ENCODE peak calls at places on chromosomes 6 and 20, in ten cellular contexts. E is dorsolateral prefrontal cortex, K is endothelial cell of umbilical vein, L is IMR-90, M is tibial nerve, O is right lobe of liver, F is sigmoid colon, H is hepatocyte, X is ovary, C is small intestine. Q is an unnamed sample.

GRCh38 chr6:7175463-7175862 is 67.7 kb downstream of the RREB1 start:
- DNase-seq in L (peak), F (no peak), H (no peak), E (no peak), O (no peak), M (no peak), K (no peak), C (no peak), X (no peak), Q (no peak)

GRCh38 chr6:37705239-37706051 is 7.8 kb upstream of the MDGA1 start:
- DNase-seq in C (peak), H (peak), X (peak), K (peak), L (peak), O (peak), M (peak), F (peak), E (peak), Q (peak)

GRCh38 chr20:12928755-12929401 is 79.9 kb upstream of the SPTLC3 start:
- DNase-seq in H (no peak), X (no peak), C (no peak), F (no peak), K (peak), O (no peak), L (peak), M (no peak), E (no peak), Q (no peak)

GRCh38 chr6:4066029-4066755 is 12.7 kb downstream of the FAM217A start:
- DNase-seq in K (no peak), X (no peak), C (no peak), L (no peak), O (no peak), H (no peak), M (no peak), F (no peak), E (no peak), Q (no peak)

GRCh38 chr6:138004423-138005287 is 102.6 kb downstream of the PERP start:
- DNase-seq in E (no peak), H (peak), L (peak), M (no peak), F (no peak), K (peak), X (no peak), O (no peak), C (peak), Q (no peak)

GRCh38 chr6:47476794-47477496 is 644 bp upstream of the CD2AP start:
- DNase-seq in O (no peak), E (no peak), L (no peak), H (peak), K (no peak), F (no peak), X (no peak), C (no peak), M (no peak), Q (no peak)

GRCh38 chr6:16909599-16910360 is 148.5 kb upstream of the ATXN1 start:
- DNase-seq in C (no peak), O (no peak), F (no peak), L (peak), H (no peak), K (no peak), X (no peak), M (no peak), E (no peak), Q (no peak)

GRCh38 chr6:151021878-151022277 is 156.4 kb downstream of the MTHFD1L start:
- DNase-seq in K (peak), F (no peak), C (no peak), X (no peak), E (no peak), L (peak), H (no peak), O (no peak), M (no peak), Q (no peak)

GRCh38 chr20:61803416-61803902 is 262.2 kb downstream of the TAF4 start:
- DNase-seq in E (no peak), M (no peak), O (no peak), H (no peak), F (no peak), C (no peak), L (no peak), X (no peak), K (no peak), Q (no peak)

GRCh38 chr20:51792960-51793359 is 9.4 kb downstream of the SALL4 start:
- DNase-seq in K (no peak), X (no peak), H (no peak), C (no peak), M (no peak), L (no peak), F (no peak), O (no peak), E (no peak), Q (no peak)

GRCh38 chr6:95658896-95659295 is 81.6 kb downstream of the MANEA start:
- DNase-seq in F (no peak), C (no peak), H (no peak), M (no peak), L (no peak), X (no peak), E (no peak), O (no peak), K (no peak), Q (no peak)

GRCh38 chr6:80338201-80338836 is 231.8 kb downstream of the BCKDHB start:
- DNase-seq in C (peak), F (peak), X (peak), M (no peak), L (peak), O (no peak), E (peak), H (peak), K (peak), Q (peak)

GRCh38 chr6:42984924-42985475 is 630 bp downstream of the PPP2R5D start:
- DNase-seq in L (no peak), M (no peak), E (no peak), F (no peak), O (no peak), C (no peak), K (peak), X (peak), H (peak), Q (no peak)

GRCh38 chr6:21227486-21227885 is 366.1 kb upstream of the SOX4 start:
- DNase-seq in M (no peak), O (no peak), L (peak), H (no peak), C (no peak), F (no peak), K (no peak), X (no peak), E (no peak), Q (no peak)

GRCh38 chr6:180295-180694 is 112.0 kb upstream of the DUSP22 start:
- DNase-seq in K (no peak), C (no peak), H (no peak), O (no peak), X (no peak), F (no peak), M (no peak), E (no peak), L (no peak), Q (no peak)

GRCh38 chr6:142026471-142026870 is 106.3 kb upstream of the GJE1 start:
- DNase-seq in C (no peak), H (no peak), K (no peak), L (no peak), X (no peak), O (no peak), E (no peak), M (no peak), F (no peak), Q (no peak)

GRCh38 chr6:110270166-110270565 is 88.0 kb downstream of the METTL24 start:
- DNase-seq in O (no peak), F (no peak), M (no peak), K (no peak), H (no peak), X (no peak), E (no peak), C (no peak), L (peak), Q (no peak)

GRCh38 chr6:76992553-76992952 is 470.7 kb downstream of the HTR1B start:
- DNase-seq in E (no peak), C (no peak), L (no peak), O (no peak), K (no peak), H (no peak), F (no peak), M (no peak), X (no peak), Q (no peak)

GRCh38 chr6:73691512-73691911 is 4.5 kb upstream of the CD109 start:
- DNase-seq in E (no peak), O (no peak), H (no peak), L (peak), C (no peak), F (no peak), M (no peak), K (no peak), X (no peak), Q (no peak)

GRCh38 chr6:35354361-35355135 is 12.2 kb downstream of the PPARD start:
- DNase-seq in O (no peak), L (peak), C (no peak), X (peak), H (no peak), K (no peak), F (peak), E (no peak), M (no peak), Q (no peak)

GRCh38 chr6:169167581-169168301 is 85.9 kb downstream of the THBS2 start:
- DNase-seq in H (no peak), F (peak), K (peak), O (no peak), X (peak), C (no peak), E (no peak), M (no peak), L (peak), Q (no peak)

GRCh38 chr6:55916188-55916587 is 40.8 kb upstream of the BMP5 start:
- DNase-seq in M (no peak), K (no peak), O (no peak), X (no peak), L (peak), H (no peak), E (no peak), C (no peak), F (no peak), Q (no peak)

GRCh38 chr6:124319410-124319809 is 515.7 kb downstream of the NKAIN2 start:
- DNase-seq in K (no peak), O (no peak), C (no peak), X (no peak), E (no peak), M (no peak), F (no peak), L (no peak), H (no peak), Q (no peak)

GRCh38 chr6:152723398-152723797 is 25.7 kb downstream of the MYCT1 start:
- DNase-seq in C (no peak), X (no peak), E (no peak), M (no peak), K (peak), H (no peak), L (peak), F (no peak), O (no peak), Q (no peak)

GRCh38 chr6:144265061-144265357 is 20.1 kb upstream of the UTRN start:
- DNase-seq in H (peak), L (peak), X (no peak), M (no peak), K (peak), F (no peak), O (no peak), C (no peak), E (no peak), Q (no peak)

GRCh38 chr20:63106108-63106764 is 99.5 kb upstream of the BHLHE23 start:
- DNase-seq in L (peak), X (no peak), K (no peak), F (peak), E (no peak), H (no peak), C (peak), O (peak), M (no peak), Q (no peak)

DNA sequence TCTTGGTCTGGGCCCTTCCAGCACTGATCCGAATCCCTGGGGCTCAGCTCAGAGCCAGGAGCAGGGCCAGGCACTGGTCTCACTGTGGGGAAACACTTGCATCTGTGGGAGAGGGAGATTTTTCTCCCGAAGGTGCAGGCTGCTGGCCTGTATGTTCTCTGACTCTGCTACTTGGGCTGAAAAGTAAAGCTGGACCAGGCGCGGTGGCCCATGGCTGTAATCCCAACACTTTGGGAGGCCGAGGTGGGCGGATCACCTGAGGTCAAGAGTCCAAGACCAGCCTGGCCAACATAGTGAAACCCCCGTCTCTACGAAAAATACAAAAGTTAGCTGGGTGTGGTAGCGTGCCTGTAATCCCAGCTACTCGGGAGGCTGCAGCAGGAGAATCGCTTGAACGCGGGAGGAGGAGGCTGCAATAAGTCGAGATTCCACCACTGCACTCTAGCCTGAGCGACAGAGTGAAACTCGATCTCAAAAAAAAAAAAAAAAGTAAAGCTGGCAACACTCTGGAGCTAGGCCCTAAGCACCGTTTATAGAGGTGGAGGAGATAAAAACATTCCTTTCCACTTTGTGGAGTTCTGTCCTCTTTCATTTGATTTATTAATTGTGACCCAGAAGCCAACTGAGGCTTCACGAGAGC is 41.7 kb downstream of the JPH2 start:
- DNase-seq in O (no peak), L (no peak), E (no peak), X (no peak), C (no peak), K (no peak), M (no peak), F (peak), H (no peak), Q (no peak)
- H3K27ac ChIP-seq in O (no peak), L (no peak), E (no peak), X (no peak), C (no peak), K (no peak), M (no peak), F (peak), H (no peak), Q (no peak)

GRCh38 chr20:35328095-35328685 is 36.0 kb upstream of the FAM83C start:
- DNase-seq in C (no peak), M (no peak), K (no peak), X (no peak), F (no peak), H (no peak), L (no peak), O (no peak), E (no peak), Q (no peak)
- H3K27ac ChIP-seq in C (no peak), M (no peak), K (no peak), X (no peak), F (no peak), H (peak), L (no peak), O (peak), E (no peak), Q (no peak)

DNA sequence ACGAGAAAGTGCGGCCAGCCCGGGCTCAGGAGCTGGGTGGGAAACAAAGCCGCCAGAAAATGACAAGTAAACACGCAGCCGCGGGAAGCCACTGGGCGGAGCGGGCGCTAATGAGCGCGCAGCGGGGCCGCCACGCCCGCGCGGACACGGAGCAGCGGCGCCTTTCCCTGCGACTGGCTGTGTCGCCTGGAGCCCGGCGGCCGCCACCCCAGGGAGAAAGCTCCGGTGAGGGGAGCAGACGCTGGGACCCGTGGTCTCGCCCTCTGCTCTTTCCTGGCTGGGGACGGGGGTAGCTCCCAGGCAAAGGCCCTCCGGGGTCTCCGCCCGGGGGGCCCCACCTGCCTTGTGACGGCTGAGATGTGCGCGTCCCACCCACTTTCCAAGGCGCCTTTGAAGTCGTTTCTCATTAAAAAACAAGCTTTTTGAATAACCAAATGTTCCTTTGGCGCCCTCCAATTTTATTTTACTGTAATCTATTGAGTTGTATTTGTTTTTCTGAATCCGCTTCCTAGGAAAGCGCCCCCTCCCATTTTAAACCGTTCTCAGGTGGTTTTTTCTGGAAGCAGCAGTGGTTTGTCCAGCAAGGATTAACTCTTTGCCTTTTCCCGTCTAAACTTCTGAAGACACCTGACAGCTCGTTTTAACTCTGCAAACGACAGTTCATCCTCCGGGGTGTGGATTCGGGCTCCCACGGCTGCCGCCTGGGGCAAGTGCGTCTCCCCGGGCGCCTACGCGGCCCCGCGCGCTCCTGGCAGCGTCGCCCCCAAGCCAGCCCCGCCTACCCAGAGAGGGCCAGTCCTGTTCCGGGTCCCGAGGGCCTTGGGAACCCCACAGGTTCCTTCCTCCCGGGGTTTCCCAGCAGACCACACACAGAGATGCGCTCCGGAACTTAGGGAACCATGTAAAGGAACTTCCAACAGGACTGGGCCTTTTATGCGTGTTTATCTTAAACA is 54.6 kb downstream of the PRR18 start:
- DNase-seq in F (no peak), K (no peak), E (no peak), H (peak), L (no peak), O (peak), M (no peak), C (no peak), X (no peak), Q (no peak)
- H3K27ac ChIP-seq in F (no peak), K (no peak), E (no peak), H (no peak), L (no peak), O (no peak), M (peak), C (no peak), X (no peak), Q (no peak)

DNA sequence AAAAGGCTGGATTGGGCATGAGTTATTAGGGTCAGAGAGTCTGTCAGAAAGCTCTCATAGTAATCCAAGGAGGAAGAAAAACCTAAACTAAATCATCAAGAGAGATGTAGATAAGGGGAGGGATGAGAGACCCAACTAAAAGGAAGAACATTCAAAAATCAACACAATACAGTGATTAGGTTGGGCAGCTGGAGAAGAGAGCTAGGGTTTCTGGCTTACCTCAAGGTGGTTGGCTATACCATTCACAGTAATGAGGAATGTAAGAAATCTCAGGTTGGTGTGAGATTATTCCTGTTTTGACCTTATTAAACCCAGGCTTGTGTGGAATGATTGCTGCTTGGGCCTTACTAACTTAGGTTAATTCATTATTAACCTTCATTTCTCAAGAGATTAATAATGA is 6.2 kb upstream of the COX7A2 start:
- DNase-seq in C (no peak), K (no peak), X (no peak), E (no peak), F (no peak), O (no peak), M (no peak), H (no peak), L (no peak), Q (no peak)
- H3K27ac ChIP-seq in C (no peak), K (no peak), X (no peak), E (no peak), F (no peak), O (no peak), M (no peak), H (no peak), L (no peak), Q (no peak)

GRCh38 chr20:5148581-5148980 is 21.8 kb downstream of the CDS2 start:
- DNase-seq in C (no peak), H (no peak), L (no peak), F (no peak), M (no peak), O (no peak), K (no peak), X (no peak), E (no peak), Q (no peak)

GRCh38 chr20:5150226-5151076 is 23.6 kb downstream of the CDS2 start:
- DNase-seq in M (no peak), O (peak), H (peak), K (no peak), L (peak), E (no peak), C (peak), X (no peak), F (no peak), Q (no peak)

GRCh38 chr20:5147193-5147592 is 20.4 kb downstream of the CDS2 start:
- DNase-seq in F (no peak), X (no peak), K (no peak), L (no peak), H (no peak), C (no peak), M (no peak), O (no peak), E (no peak), Q (no peak)

GRCh38 chr20:5153152-5153467 is 26.3 kb downstream of the CDS2 start:
- DNase-seq in L (no peak), F (no peak), C (no peak), E (no peak), O (no peak), X (no peak), H (no peak), K (no peak), M (no peak), Q (no peak)

GRCh38 chr20:5149892-5150225 is 23.1 kb downstream of the CDS2 start:
- DNase-seq in M (no peak), X (no peak), L (no peak), H (no peak), K (no peak), O (peak), E (no peak), F (no peak), C (no peak), Q (no peak)
- H3K27ac ChIP-seq in M (no peak), X (no peak), L (no peak), H (peak), K (no peak), O (peak), E (no peak), F (peak), C (no peak), Q (no peak)

Q was measured in CD4-positive, alpha-beta T cell.